ENCODE peak calls at places on chromosomes 13 and 19, in six cellular contexts. T is thyroid gland, D is body of pancreas, W is tibial nerve, P is GM20000, Y is activated B cell treated with CpG ODN at 0.5 μM for 24 hours. Z is an unnamed sample.

GRCh38 chr13:42110410-42111155 is 62.1 kb downstream of the DGKH start:
- DNase-seq in T (peak; percentile 5), D (peak; percentile 33), W (peak; percentile 64), P (peak; percentile 44), Y (no peak), Z (no peak)

GRCh38 chr19:51439021-51439465 is 19.2 kb downstream of the SIGLEC8 start:
- DNase-seq in T (no peak), D (peak; percentile 36), W (peak; percentile 16), P (peak; percentile 59), Y (no peak), Z (no peak)

GRCh38 chr19:53580871-53581835 is 43.2 kb downstream of the ZNF331 start:
- DNase-seq in T (no peak), D (no peak), W (no peak), P (no peak), Y (no peak), Z (no peak)

GRCh38 chr19:57675881-57676280 is 5.9 kb upstream of the ZNF551 start:
- DNase-seq in T (no peak), D (no peak), W (no peak), P (no peak), Y (no peak), Z (no peak)

GRCh38 chr19:42197375-42197817 is 20.1 kb downstream of the DEDD2 start:
- DNase-seq in T (no peak), D (no peak), W (no peak), P (no peak), Y (no peak), Z (no peak)

GRCh38 chr19:55384576-55385235 is 614 bp upstream of the TMEM238 start:
- DNase-seq in T (peak; percentile 34), D (peak; percentile 25), W (peak; percentile 14), P (no peak), Y (no peak), Z (no peak)

GRCh38 chr19:41376241-41376997 is at the start of gene TMEM91:
- DNase-seq in T (peak; percentile 60), D (peak; percentile 55), W (peak; percentile 68), P (no peak), Y (no peak), Z (no peak)

GRCh38 chr19:13016628-13017305 is 21.5 kb downstream of the NFIX start:
- DNase-seq in T (no peak), D (no peak), W (no peak), P (peak; percentile 13), Y (no peak), Z (no peak)

GRCh38 chr13:46097015-46097414 is 7.8 kb downstream of the CPB2 start:
- DNase-seq in T (no peak), D (peak; percentile 25), W (no peak), P (no peak), Y (no peak), Z (no peak)

GRCh38 chr19:34503546-34504272 is 22.2 kb downstream of the WTIP start:
- DNase-seq in T (no peak), D (no peak), W (no peak), P (peak; percentile 6), Y (no peak), Z (no peak)

GRCh38 chr19:2043864-2044708 is 7.0 kb downstream of the MKNK2 start:
- DNase-seq in T (no peak), D (no peak), W (no peak), P (no peak), Y (peak; percentile 35), Z (no peak)

DNA sequence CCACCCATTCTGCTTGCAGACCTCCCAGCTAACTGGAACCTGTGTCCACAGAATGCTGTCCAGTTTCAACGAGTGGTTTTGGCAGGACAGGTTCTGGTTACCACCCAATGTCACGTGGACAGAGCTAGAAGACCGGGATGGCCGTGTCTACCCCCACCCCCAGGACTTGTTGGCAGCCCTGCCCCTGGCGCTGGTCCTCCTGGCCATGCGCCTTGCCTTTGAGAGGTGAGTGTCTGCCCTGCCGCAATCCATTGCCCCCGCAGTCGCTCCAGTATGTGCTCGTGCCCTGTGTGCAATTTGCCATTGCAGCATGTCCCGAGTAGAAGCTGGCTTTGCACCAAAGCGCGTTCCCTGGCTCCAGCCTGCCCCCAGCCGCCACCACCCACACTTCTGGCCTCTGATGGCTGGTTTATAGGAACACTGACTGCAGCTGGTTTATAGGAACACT is 41.9 kb downstream of the CERS4 start:
- DNase-seq in T (peak; percentile 99), D (peak; percentile 85), W (peak; percentile 63), P (no peak), Y (no peak), Z (no peak)
- TF ChIP-seq CTCF in T (peak; percentile 50), D (no peak), W (no peak), P (no peak), Y (no peak), Z (no peak)

GRCh38 chr13:76879211-76879875 is 6.9 kb downstream of the KCTD12 start:
- DNase-seq in T (peak; percentile 22), D (peak; percentile 76), W (peak; percentile 67), P (peak; percentile 61), Y (peak; percentile 26), Z (no peak)
- TF ChIP-seq CTCF in T (no peak), D (no peak), W (no peak), P (no peak), Y (no peak), Z (no peak)

GRCh38 chr13:99031725-99032298 is 53.9 kb upstream of the DOCK9 start:
- DNase-seq in T (peak; percentile 39), D (no peak), W (no peak), P (no peak), Y (no peak), Z (no peak)

GRCh38 chr13:99029576-99029975 is 51.7 kb upstream of the DOCK9 start:
- DNase-seq in T (no peak), D (no peak), W (no peak), P (no peak), Y (no peak), Z (no peak)

GRCh38 chr13:99027661-99028425 is 50.0 kb upstream of the DOCK9 start:
- DNase-seq in T (no peak), D (no peak), W (no peak), P (no peak), Y (no peak), Z (no peak)

GRCh38 chr13:99027260-99027659 is 49.4 kb upstream of the DOCK9 start:
- DNase-seq in T (no peak), D (no peak), W (no peak), P (no peak), Y (no peak), Z (no peak)

DNA sequence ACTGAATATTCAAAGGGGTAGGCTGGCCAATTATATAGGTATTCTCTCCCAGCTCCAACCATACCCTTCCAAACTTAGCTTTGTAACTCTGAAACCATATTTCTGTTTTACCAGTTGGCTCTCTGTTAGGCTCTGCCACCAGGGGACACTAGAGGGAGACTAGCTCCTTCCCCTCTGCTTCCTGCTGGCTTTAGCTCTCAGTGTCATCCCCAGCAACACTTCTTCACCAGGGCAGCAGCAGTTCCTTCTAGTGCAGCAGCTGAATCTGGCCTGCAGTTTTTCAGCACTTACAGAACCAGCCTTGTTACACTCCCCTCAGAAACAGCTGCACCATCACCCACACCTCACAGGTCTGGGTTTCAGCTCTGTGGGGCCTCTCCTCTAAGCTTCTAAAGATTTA is 51.0 kb upstream of the DOCK9 start:
- DNase-seq in T (no peak), D (no peak), W (no peak), P (peak; percentile 23), Y (no peak), Z (no peak)
- TF ChIP-seq CTCF in T (no peak), D (no peak), W (no peak), P (no peak), Y (no peak), Z (no peak)

GRCh38 chr19:7636691-7637373 is at the start of gene STXBP2:
- DNase-seq in T (peak; percentile 85), D (peak; percentile 91), W (peak; percentile 37), P (peak; percentile 99), Y (peak; percentile 93), Z (peak; percentile 76)
- TF ChIP-seq CTCF in T (peak; percentile 34), D (no peak), W (no peak), P (no peak), Y (no peak), Z (peak; percentile 8)

GRCh38 chr13:110829486-110829885 is 85.4 kb downstream of the ANKRD10 start:
- DNase-seq in T (no peak), D (no peak), W (no peak), P (no peak), Y (no peak), Z (no peak)

GRCh38 chr13:110830331-110830730 is 84.5 kb downstream of the ANKRD10 start:
- DNase-seq in T (no peak), D (no peak), W (no peak), P (no peak), Y (no peak), Z (no peak)

GRCh38 chr13:110826861-110827672 is 87.8 kb downstream of the ANKRD10 start:
- DNase-seq in T (no peak), D (peak; percentile 42), W (no peak), P (no peak), Y (no peak), Z (no peak)

GRCh38 chr13:110830800-110831371 is 84.0 kb downstream of the ANKRD10 start:
- DNase-seq in T (no peak), D (no peak), W (no peak), P (no peak), Y (no peak), Z (no peak)

DNA sequence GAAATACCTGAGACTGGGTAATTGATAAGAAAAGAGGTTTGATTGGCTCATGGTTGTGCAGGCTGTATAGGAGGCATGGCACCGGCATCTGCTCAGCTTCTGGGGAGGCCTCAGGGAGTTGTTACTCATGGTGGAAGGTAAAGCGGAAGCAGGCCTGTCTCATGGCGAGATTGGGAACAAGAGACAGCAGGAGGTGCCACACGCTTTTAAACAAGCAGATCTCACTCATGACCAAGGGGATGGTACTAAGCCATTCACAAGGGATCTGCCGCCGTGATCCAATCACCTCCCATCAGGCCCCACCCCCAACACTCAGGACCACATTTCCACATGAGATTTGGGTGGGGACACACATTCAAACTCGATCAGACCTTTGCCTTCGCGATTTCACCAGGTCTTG is 86.2 kb downstream of the ANKRD10 start:
- DNase-seq in T (no peak), D (no peak), W (no peak), P (no peak), Y (no peak), Z (no peak)
- TF ChIP-seq CTCF in T (no peak), D (no peak), W (no peak), P (no peak), Y (no peak), Z (no peak)

Z was measured in mesothelial cell of epicardium.